ENCODE peak calls at places on chromosome 1, in six cellular contexts. One of them, this sample, is unnamed.

GRCh38 chr1:77888429-77889239 is at the start of gene NEXN:
- DNase-seq in AG10803: peak; percentile 85
- DNase-seq in thoracic aorta: peak; percentile 60
- DNase-seq in ascending aorta: peak; percentile 91
- DNase-seq in tibial artery: peak; percentile 78
- DNase-seq in BJ: peak; percentile 19
- DNase-seq in this sample: no peak

GRCh38 chr1:15454256-15454655 is 2.3 kb upstream of the CELA2A start:
- DNase-seq in AG10803: peak; percentile 76
- DNase-seq in thoracic aorta: no peak
- DNase-seq in ascending aorta: no peak
- DNase-seq in tibial artery: no peak
- DNase-seq in BJ: no peak
- DNase-seq in this sample: peak; percentile 63

GRCh38 chr1:18673976-18674375 is 43.3 kb downstream of the PAX7 start:
- DNase-seq in AG10803: no peak
- DNase-seq in thoracic aorta: no peak
- DNase-seq in ascending aorta: no peak
- DNase-seq in tibial artery: no peak
- DNase-seq in BJ: no peak
- DNase-seq in this sample: no peak

GRCh38 chr1:230085178-230085515 is 18.1 kb downstream of the GALNT2 start:
- DNase-seq in AG10803: no peak
- DNase-seq in thoracic aorta: no peak
- DNase-seq in ascending aorta: no peak
- DNase-seq in tibial artery: no peak
- DNase-seq in BJ: no peak
- DNase-seq in this sample: no peak

GRCh38 chr1:69103213-69103612 is 464.5 kb upstream of the LRRC7 start:
- DNase-seq in AG10803: no peak
- DNase-seq in thoracic aorta: no peak
- DNase-seq in ascending aorta: no peak
- DNase-seq in tibial artery: no peak
- DNase-seq in BJ: no peak
- DNase-seq in this sample: no peak

GRCh38 chr1:41241748-41242644 is at the start of gene SCMH1:
- DNase-seq in AG10803: peak; percentile 51
- DNase-seq in thoracic aorta: no peak
- DNase-seq in ascending aorta: peak; percentile 68
- DNase-seq in tibial artery: peak; percentile 22
- DNase-seq in BJ: no peak
- DNase-seq in this sample: no peak

GRCh38 chr1:228084797-228085196 is 2.3 kb downstream of the ARF1 start:
- DNase-seq in AG10803: no peak
- DNase-seq in thoracic aorta: no peak
- DNase-seq in ascending aorta: no peak
- DNase-seq in tibial artery: no peak
- DNase-seq in BJ: no peak
- DNase-seq in this sample: no peak

GRCh38 chr1:42913426-42914091 is 45.1 kb downstream of the SLC2A1 start:
- DNase-seq in AG10803: peak; percentile 78
- DNase-seq in thoracic aorta: no peak
- DNase-seq in ascending aorta: peak; percentile 80
- DNase-seq in tibial artery: peak; percentile 57
- DNase-seq in BJ: peak; percentile 35
- DNase-seq in this sample: peak; percentile 37

GRCh38 chr1:184193451-184193850 is 141.9 kb downstream of the TSEN15 start:
- DNase-seq in AG10803: no peak
- DNase-seq in thoracic aorta: no peak
- DNase-seq in ascending aorta: no peak
- DNase-seq in tibial artery: no peak
- DNase-seq in BJ: no peak
- DNase-seq in this sample: no peak

GRCh38 chr1:175792126-175792525 is 48.7 kb upstream of the TNR start:
- DNase-seq in AG10803: no peak
- DNase-seq in thoracic aorta: no peak
- DNase-seq in ascending aorta: no peak
- DNase-seq in tibial artery: no peak
- DNase-seq in BJ: no peak
- DNase-seq in this sample: no peak

GRCh38 chr1:2786329-2787162 is 14.9 kb downstream of the TTC34 start:
- DNase-seq in AG10803: no peak
- DNase-seq in thoracic aorta: no peak
- DNase-seq in ascending aorta: peak; percentile 67
- DNase-seq in tibial artery: no peak
- DNase-seq in BJ: no peak
- DNase-seq in this sample: no peak

GRCh38 chr1:54296666-54297065 is 96.7 kb downstream of the MRPL37 start:
- DNase-seq in AG10803: no peak
- DNase-seq in thoracic aorta: no peak
- DNase-seq in ascending aorta: no peak
- DNase-seq in tibial artery: no peak
- DNase-seq in BJ: no peak
- DNase-seq in this sample: no peak

GRCh38 chr1:110034040-110034450 is 379 bp upstream of the STRIP1 start:
- DNase-seq in AG10803: no peak
- DNase-seq in thoracic aorta: no peak
- DNase-seq in ascending aorta: no peak
- DNase-seq in tibial artery: no peak
- DNase-seq in BJ: no peak
- DNase-seq in this sample: no peak

GRCh38 chr1:18783705-18784522 is 75.5 kb downstream of the TAS1R2 start:
- DNase-seq in AG10803: no peak
- DNase-seq in thoracic aorta: no peak
- DNase-seq in ascending aorta: no peak
- DNase-seq in tibial artery: no peak
- DNase-seq in BJ: no peak
- DNase-seq in this sample: no peak

GRCh38 chr1:16070640-16071355 is 2.7 kb downstream of the FAM131C start:
- DNase-seq in AG10803: no peak
- DNase-seq in thoracic aorta: no peak
- DNase-seq in ascending aorta: no peak
- DNase-seq in tibial artery: no peak
- DNase-seq in BJ: no peak
- DNase-seq in this sample: no peak

GRCh38 chr1:10693497-10694273 is 102.8 kb downstream of the CASZ1 start:
- DNase-seq in AG10803: no peak
- DNase-seq in thoracic aorta: no peak
- DNase-seq in ascending aorta: no peak
- DNase-seq in tibial artery: no peak
- DNase-seq in BJ: no peak
- DNase-seq in this sample: no peak

GRCh38 chr1:234518876-234519275 is 39.9 kb upstream of the TARBP1 start:
- DNase-seq in AG10803: no peak
- DNase-seq in thoracic aorta: no peak
- DNase-seq in ascending aorta: no peak
- DNase-seq in tibial artery: no peak
- DNase-seq in BJ: no peak
- DNase-seq in this sample: no peak

GRCh38 chr1:157081717-157082116 is 17.9 kb downstream of the ETV3L start:
- DNase-seq in AG10803: no peak
- DNase-seq in thoracic aorta: no peak
- DNase-seq in ascending aorta: no peak
- DNase-seq in tibial artery: no peak
- DNase-seq in BJ: no peak
- DNase-seq in this sample: no peak

GRCh38 chr1:156435551-156436318 is 64.8 kb downstream of the MEF2D start:
- DNase-seq in AG10803: no peak
- DNase-seq in thoracic aorta: no peak
- DNase-seq in ascending aorta: no peak
- DNase-seq in tibial artery: no peak
- DNase-seq in BJ: no peak
- DNase-seq in this sample: no peak

GRCh38 chr1:237562247-237562823 is 328.4 kb downstream of the ZP4 start:
- DNase-seq in AG10803: peak; percentile 55
- DNase-seq in thoracic aorta: no peak
- DNase-seq in ascending aorta: no peak
- DNase-seq in tibial artery: no peak
- DNase-seq in BJ: peak; percentile 5
- DNase-seq in this sample: peak; percentile 44

DNA sequence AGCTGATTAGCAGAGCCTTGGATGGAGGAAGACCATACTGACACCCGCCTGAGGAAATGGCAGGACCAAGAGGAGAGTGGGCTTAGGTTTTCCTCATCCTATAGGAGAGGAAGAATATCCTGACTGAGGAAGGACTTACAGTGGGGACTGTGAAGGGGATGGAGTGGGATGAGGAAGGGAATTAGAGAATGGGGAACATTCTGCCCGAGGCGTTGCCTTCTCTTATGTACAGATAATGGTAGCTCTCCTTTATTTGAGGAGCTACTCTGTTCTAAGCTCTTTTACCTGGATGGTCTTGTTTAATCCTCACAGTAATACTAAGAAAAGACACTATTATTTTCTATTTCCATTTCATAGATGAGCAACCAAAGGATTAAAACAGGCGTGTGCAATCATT is 56.0 kb downstream of the OLFML3 start:
- DNase-seq in AG10803: no peak
- DNase-seq in thoracic aorta: no peak
- DNase-seq in ascending aorta: no peak
- DNase-seq in tibial artery: no peak
- DNase-seq in BJ: no peak
- DNase-seq in this sample: no peak
- H3K4me3 ChIP-seq in AG10803: no peak overlapping the region
- H3K4me3 ChIP-seq in thoracic aorta: no peak overlapping the region
- H3K4me3 ChIP-seq in ascending aorta: no peak overlapping the region
- H3K4me3 ChIP-seq in tibial artery: no peak overlapping the region
- H3K4me3 ChIP-seq in BJ: no peak overlapping the region
- H3K4me3 ChIP-seq in this sample: no peak overlapping the region

DNA sequence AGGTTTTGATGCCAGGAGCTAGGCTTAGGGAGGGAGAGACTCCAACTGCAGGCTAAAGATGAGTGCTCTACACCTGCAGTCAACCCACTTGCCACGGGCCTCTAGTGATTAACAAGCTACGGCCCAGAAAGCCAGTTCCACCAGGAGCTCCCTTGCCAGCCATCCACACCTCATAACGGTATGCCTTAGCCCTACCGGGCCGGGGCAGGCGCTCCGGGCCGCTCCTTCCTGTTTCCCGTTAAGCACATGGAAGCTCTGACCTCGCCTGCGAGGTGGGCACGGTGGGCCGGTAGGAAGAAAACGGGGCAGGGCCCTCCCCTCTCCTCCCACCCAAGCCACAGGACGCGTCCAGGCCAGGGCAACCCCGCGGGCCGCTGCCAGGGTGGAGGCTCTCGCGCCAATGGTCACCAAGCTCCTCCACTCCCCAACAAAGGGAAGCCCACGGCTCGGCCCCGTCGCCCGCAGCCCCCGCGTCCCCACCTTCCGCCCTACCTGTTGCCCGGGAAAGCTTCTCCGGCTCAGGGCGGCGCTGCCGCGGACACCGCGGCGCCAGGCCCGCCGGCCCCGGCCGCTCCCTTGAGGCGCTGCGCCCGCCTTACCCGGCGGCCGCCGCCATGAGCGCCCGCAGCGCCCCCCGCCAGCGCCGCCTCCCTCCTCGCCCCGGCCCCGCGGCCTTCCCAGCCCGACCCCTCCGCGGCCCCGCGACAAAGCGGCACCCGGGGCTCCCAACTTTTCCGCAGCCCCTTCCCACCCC is 632 bp downstream of the CERS2 start:
- DNase-seq in AG10803: peak; percentile 15
- DNase-seq in thoracic aorta: no peak
- DNase-seq in ascending aorta: peak; percentile 73
- DNase-seq in tibial artery: peak; percentile 29
- DNase-seq in BJ: no peak
- DNase-seq in this sample: no peak
- TF ChIP-seq CTCF in AG10803: no peak
- TF ChIP-seq CTCF in thoracic aorta: no peak
- TF ChIP-seq CTCF in ascending aorta: no peak
- TF ChIP-seq CTCF in tibial artery: no peak
- TF ChIP-seq CTCF in BJ: no peak
- TF ChIP-seq CTCF in this sample: no peak

DNA sequence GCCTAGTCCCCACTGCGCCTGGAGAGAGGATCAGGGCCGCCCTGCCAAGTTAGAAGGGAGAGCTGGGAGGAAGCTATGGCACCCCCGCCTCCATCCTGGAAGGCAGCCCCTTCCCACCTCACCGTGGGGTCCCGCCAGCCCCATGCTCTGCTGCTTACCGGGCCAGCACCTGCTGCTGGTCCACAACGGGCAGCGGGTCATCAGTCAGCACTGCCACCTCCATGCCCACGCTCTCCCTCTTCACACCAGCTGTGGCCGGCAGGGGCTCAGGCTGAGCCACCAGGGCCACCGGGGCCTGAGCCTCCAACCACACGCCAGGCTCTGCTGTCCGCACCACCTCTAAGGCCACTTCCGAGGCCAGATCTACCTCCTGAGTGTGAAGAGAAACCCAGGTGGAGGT is 23.5 kb upstream of the DDOST start:
- DNase-seq in AG10803: no peak
- DNase-seq in thoracic aorta: no peak
- DNase-seq in ascending aorta: no peak
- DNase-seq in tibial artery: no peak
- DNase-seq in BJ: no peak
- DNase-seq in this sample: no peak
- H3K4me3 ChIP-seq in AG10803: no peak overlapping the region
- H3K4me3 ChIP-seq in thoracic aorta: no peak overlapping the region
- H3K4me3 ChIP-seq in ascending aorta: no peak overlapping the region
- H3K4me3 ChIP-seq in tibial artery: peak overlapping the region; percentile 21
- H3K4me3 ChIP-seq in BJ: no peak overlapping the region
- H3K4me3 ChIP-seq in this sample: no peak overlapping the region

GRCh38 chr1:246836169-246836568 is 95.6 kb downstream of the AHCTF1 start:
- DNase-seq in AG10803: peak; percentile 27
- DNase-seq in thoracic aorta: no peak
- DNase-seq in ascending aorta: no peak
- DNase-seq in tibial artery: no peak
- DNase-seq in BJ: no peak
- DNase-seq in this sample: no peak

GRCh38 chr1:246836647-246837046 is 95.1 kb downstream of the AHCTF1 start:
- DNase-seq in AG10803: peak; percentile 42
- DNase-seq in thoracic aorta: no peak
- DNase-seq in ascending aorta: no peak
- DNase-seq in tibial artery: no peak
- DNase-seq in BJ: no peak
- DNase-seq in this sample: no peak

GRCh38 chr1:246838118-246838456 is 93.7 kb downstream of the AHCTF1 start:
- DNase-seq in AG10803: no peak
- DNase-seq in thoracic aorta: no peak
- DNase-seq in ascending aorta: no peak
- DNase-seq in tibial artery: no peak
- DNase-seq in BJ: no peak
- DNase-seq in this sample: no peak

DNA sequence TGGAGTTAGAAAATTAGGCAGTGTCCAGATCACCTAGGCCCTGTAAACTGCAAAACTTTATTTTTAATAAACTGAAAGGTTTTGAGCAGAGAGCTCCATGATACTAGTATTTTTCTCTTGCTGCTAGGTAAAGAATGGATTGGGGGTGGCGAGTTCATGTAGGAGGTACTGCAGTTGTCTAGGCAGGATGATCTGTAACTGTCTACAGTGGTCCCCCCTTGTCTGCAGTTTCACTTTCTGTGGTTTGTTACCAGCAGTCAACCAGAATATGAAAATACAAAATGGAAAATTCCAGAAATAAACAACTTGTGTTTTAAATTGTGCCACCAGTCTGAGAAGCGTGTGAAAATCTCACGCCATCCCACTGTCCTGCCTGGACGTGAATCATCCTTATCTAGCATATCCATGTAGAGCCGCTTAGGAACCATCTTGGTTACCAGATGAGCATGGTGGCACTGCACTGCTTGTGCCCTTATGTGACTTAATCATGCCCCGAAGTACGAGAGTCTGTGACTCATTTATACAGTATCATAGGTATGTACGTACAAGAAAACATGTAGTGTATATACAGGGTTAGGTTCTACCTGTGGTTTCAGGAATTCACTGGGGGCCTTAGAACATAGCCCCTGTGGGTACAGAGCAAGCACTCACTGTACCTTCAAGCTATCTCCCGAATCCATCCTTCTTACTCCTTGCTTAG is 94.2 kb downstream of the AHCTF1 start:
- DNase-seq in AG10803: no peak
- DNase-seq in thoracic aorta: no peak
- DNase-seq in ascending aorta: no peak
- DNase-seq in tibial artery: no peak
- DNase-seq in BJ: no peak
- DNase-seq in this sample: no peak
- TF ChIP-seq CTCF in AG10803: no peak
- TF ChIP-seq CTCF in thoracic aorta: no peak
- TF ChIP-seq CTCF in ascending aorta: no peak
- TF ChIP-seq CTCF in tibial artery: no peak
- TF ChIP-seq CTCF in BJ: no peak
- TF ChIP-seq CTCF in this sample: no peak